ENCODE peak calls at places on chromosomes 2 and 18, in six cellular contexts. S is HCT116, Q is keratinocyte, C is endothelial cell of umbilical vein, N is tibial nerve, G is cardiac muscle cell. Y is an unnamed sample.

GRCh38 chr2:111944536-111945210 is 46.3 kb downstream of the MERTK start:
- DNase-seq in S (no peak), Q (no peak), C (no peak), N (no peak), G (no peak), Y (peak)

GRCh38 chr2:136423516-136423996 is 305.6 kb upstream of the CXCR4 start:
- DNase-seq in S (peak), Q (no peak), C (peak), N (peak), G (peak), Y (peak)

GRCh38 chr2:58702302-58702696 is 461.2 kb upstream of the FANCL start:
- DNase-seq in S (no peak), Q (peak), C (peak), N (no peak), G (no peak), Y (no peak)

GRCh38 chr2:145597011-145597410 is 1077.1 kb upstream of the ZEB2 start:
- DNase-seq in S (no peak), Q (no peak), C (no peak), N (no peak), G (no peak), Y (no peak)

GRCh38 chr18:26429535-26429934 is 118.8 kb downstream of the KCTD1 start:
- DNase-seq in S (peak), Q (no peak), C (no peak), N (peak), G (peak), Y (peak)

GRCh38 chr18:36593001-36593400 is 235.8 kb downstream of the TPGS2 start:
- DNase-seq in S (no peak), Q (no peak), C (no peak), N (no peak), G (no peak), Y (no peak)

GRCh38 chr18:78542204-78542603 is 437.4 kb upstream of the SALL3 start:
- DNase-seq in S (no peak), Q (no peak), C (no peak), N (peak), G (no peak), Y (no peak)

GRCh38 chr2:162164802-162165201 is 12.8 kb upstream of the GCG start:
- DNase-seq in S (no peak), Q (no peak), C (no peak), N (no peak), G (no peak), Y (no peak)

GRCh38 chr2:189629553-189630453 is 31.5 kb upstream of the ASNSD1 start:
- DNase-seq in S (no peak), Q (no peak), C (peak), N (no peak), G (no peak), Y (no peak)

GRCh38 chr2:164910091-164910899 is 45.0 kb downstream of the SLC38A11 start:
- DNase-seq in S (no peak), Q (no peak), C (peak), N (no peak), G (peak), Y (no peak)

GRCh38 chr2:240602266-240603050 is 15.9 kb downstream of the CAPN10 start:
- DNase-seq in S (no peak), Q (no peak), C (no peak), N (no peak), G (no peak), Y (no peak)

GRCh38 chr18:78073275-78073674 is 823.6 kb downstream of the GALR1 start:
- DNase-seq in S (no peak), Q (no peak), C (no peak), N (no peak), G (no peak), Y (no peak)

GRCh38 chr2:120575966-120576365 is 159.7 kb upstream of the GLI2 start:
- DNase-seq in S (no peak), Q (no peak), C (no peak), N (no peak), G (no peak), Y (no peak)

GRCh38 chr2:80454628-80455027 is 150.1 kb upstream of the LRRTM1 start:
- DNase-seq in S (no peak), Q (no peak), C (no peak), N (no peak), G (no peak), Y (no peak)

GRCh38 chr18:62702259-62702658 is 13.1 kb upstream of the PHLPP1 start:
- DNase-seq in S (no peak), Q (no peak), C (no peak), N (no peak), G (no peak), Y (no peak)

GRCh38 chr2:174546519-174547506 is 50.8 kb downstream of the WIPF1 start:
- DNase-seq in S (peak), Q (no peak), C (peak), N (peak), G (peak), Y (peak)

GRCh38 chr18:24398515-24398914 is 891 bp upstream of the OSBPL1A start:
- DNase-seq in S (peak), Q (no peak), C (no peak), N (no peak), G (no peak), Y (peak)

GRCh38 chr2:99706734-99707133 is 216.9 kb upstream of the REV1 start:
- DNase-seq in S (no peak), Q (no peak), C (no peak), N (no peak), G (no peak), Y (no peak)

GRCh38 chr2:24597181-24597870 is 106.3 kb downstream of the NCOA1 start:
- DNase-seq in S (no peak), Q (no peak), C (no peak), N (no peak), G (no peak), Y (no peak)

GRCh38 chr2:15719566-15720313 is 128.1 kb downstream of the DDX1 start:
- DNase-seq in S (no peak), Q (no peak), C (no peak), N (no peak), G (no peak), Y (no peak)

GRCh38 chr2:18119883-18120282 is 241.4 kb downstream of the KCNS3 start:
- DNase-seq in S (no peak), Q (no peak), C (no peak), N (no peak), G (no peak), Y (no peak)

GRCh38 chr2:24409700-24410556 is 49.6 kb upstream of the ITSN2 start:
- DNase-seq in S (peak), Q (no peak), C (peak), N (peak), G (peak), Y (peak)

GRCh38 chr18:79568543-79569205 is 110.9 kb upstream of the CTDP1 start:
- DNase-seq in S (no peak), Q (no peak), C (no peak), N (no peak), G (no peak), Y (no peak)

GRCh38 chr18:48947583-48947982 is 3.2 kb downstream of the SMAD7 start:
- DNase-seq in S (no peak), Q (no peak), C (peak), N (no peak), G (no peak), Y (peak)

GRCh38 chr2:145845207-145845894 is 1325.4 kb upstream of the ZEB2 start:
- DNase-seq in S (no peak), Q (no peak), C (no peak), N (no peak), G (no peak), Y (peak)

GRCh38 chr2:168231609-168232241 is 15.7 kb downstream of the STK39 start:
- DNase-seq in S (no peak), Q (no peak), C (no peak), N (no peak), G (no peak), Y (no peak)

GRCh38 chr2:98039085-98039756 is 43.5 kb upstream of the TMEM131 start:
- DNase-seq in S (no peak), Q (no peak), C (no peak), N (peak), G (no peak), Y (no peak)

GRCh38 chr2:158178646-158179045 is 77.0 kb downstream of the UPP2 start:
- DNase-seq in S (no peak), Q (no peak), C (no peak), N (no peak), G (no peak), Y (peak)

GRCh38 chr2:17610521-17610920 is 70.0 kb downstream of the VSNL1 start:
- DNase-seq in S (no peak), Q (no peak), C (no peak), N (no peak), G (peak), Y (no peak)

GRCh38 chr18:36675076-36675475 is 153.7 kb downstream of the TPGS2 start:
- DNase-seq in S (no peak), Q (no peak), C (no peak), N (no peak), G (no peak), Y (no peak)

GRCh38 chr2:96393989-96394761 is 58.6 kb downstream of the NCAPH start:
- DNase-seq in S (no peak), Q (no peak), C (no peak), N (no peak), G (no peak), Y (no peak)

GRCh38 chr2:227486688-227487087 is 14.7 kb downstream of the AGFG1 start:
- DNase-seq in S (no peak), Q (no peak), C (no peak), N (no peak), G (no peak), Y (no peak)

GRCh38 chr2:188892632-188893031 is 81.5 kb upstream of the COL3A1 start:
- DNase-seq in S (no peak), Q (no peak), C (no peak), N (no peak), G (no peak), Y (no peak)

GRCh38 chr2:209974566-209974965 is 27.9 kb upstream of the RPE start:
- DNase-seq in S (no peak), Q (peak), C (no peak), N (no peak), G (no peak), Y (no peak)

GRCh38 chr2:67255933-67256615 is 141.1 kb upstream of the ETAA1 start:
- DNase-seq in S (no peak), Q (no peak), C (peak), N (no peak), G (no peak), Y (no peak)

GRCh38 chr2:66966631-66967030 is 430.5 kb upstream of the ETAA1 start:
- DNase-seq in S (no peak), Q (no peak), C (no peak), N (no peak), G (no peak), Y (no peak)

GRCh38 chr18:33128581-33128980 is 311.9 kb downstream of the CCDC178 start:
- DNase-seq in S (no peak), Q (no peak), C (peak), N (no peak), G (no peak), Y (no peak)

GRCh38 chr2:12278217-12278755 is 438.4 kb upstream of the TRIB2 start:
- DNase-seq in S (no peak), Q (no peak), C (no peak), N (no peak), G (no peak), Y (no peak)

GRCh38 chr2:46963961-46964673 is 48.5 kb upstream of the MCFD2 start:
- DNase-seq in S (no peak), Q (no peak), C (no peak), N (no peak), G (no peak), Y (no peak)

GRCh38 chr2:46958431-46959017 is 42.9 kb upstream of the MCFD2 start:
- DNase-seq in S (no peak), Q (no peak), C (no peak), N (no peak), G (no peak), Y (no peak)

GRCh38 chr2:46963210-46963609 is 47.6 kb upstream of the MCFD2 start:
- DNase-seq in S (no peak), Q (no peak), C (no peak), N (no peak), G (no peak), Y (no peak)

GRCh38 chr2:46962751-46963150 is 47.1 kb upstream of the MCFD2 start:
- DNase-seq in S (no peak), Q (no peak), C (no peak), N (no peak), G (no peak), Y (no peak)

GRCh38 chr2:46960618-46961017 is 45.0 kb upstream of the MCFD2 start:
- DNase-seq in S (no peak), Q (no peak), C (no peak), N (no peak), G (no peak), Y (no peak)
- TF ChIP-seq CTCF in S (no peak), Q (no peak), C (no peak), N (no peak), G (no peak), Y (no peak)

GRCh38 chr18:60075477-60075876 is 175.7 kb downstream of the PMAIP1 start:
- DNase-seq in S (no peak), Q (no peak), C (no peak), N (no peak), G (no peak), Y (no peak)
- TF ChIP-seq CTCF in S (peak), Q (no peak), C (no peak), N (no peak), G (no peak), Y (no peak)

GRCh38 chr2:241901500-241902351 is 32.2 kb downstream of the RTP5 start:
- DNase-seq in S (no peak), Q (no peak), C (no peak), N (no peak), G (peak), Y (no peak)
- TF ChIP-seq CTCF in S (no peak), Q (no peak), C (no peak), N (no peak), G (no peak), Y (no peak)

GRCh38 chr18:76306685-76307292 is 188.3 kb downstream of the ZNF516 start:
- DNase-seq in S (peak), Q (no peak), C (no peak), N (no peak), G (no peak), Y (no peak)
- TF ChIP-seq CTCF in S (peak), Q (no peak), C (no peak), N (no peak), G (no peak), Y (peak)

GRCh38 chr2:234175649-234176048 is 125.1 kb downstream of the SPP2 start:
- DNase-seq in S (no peak), Q (no peak), C (no peak), N (no peak), G (no peak), Y (no peak)

GRCh38 chr2:234179031-234179363 is 128.5 kb downstream of the SPP2 start:
- DNase-seq in S (no peak), Q (no peak), C (no peak), N (no peak), G (no peak), Y (no peak)

GRCh38 chr2:234181128-234181527 is 130.6 kb downstream of the SPP2 start:
- DNase-seq in S (no peak), Q (no peak), C (no peak), N (no peak), G (no peak), Y (no peak)

DNA sequence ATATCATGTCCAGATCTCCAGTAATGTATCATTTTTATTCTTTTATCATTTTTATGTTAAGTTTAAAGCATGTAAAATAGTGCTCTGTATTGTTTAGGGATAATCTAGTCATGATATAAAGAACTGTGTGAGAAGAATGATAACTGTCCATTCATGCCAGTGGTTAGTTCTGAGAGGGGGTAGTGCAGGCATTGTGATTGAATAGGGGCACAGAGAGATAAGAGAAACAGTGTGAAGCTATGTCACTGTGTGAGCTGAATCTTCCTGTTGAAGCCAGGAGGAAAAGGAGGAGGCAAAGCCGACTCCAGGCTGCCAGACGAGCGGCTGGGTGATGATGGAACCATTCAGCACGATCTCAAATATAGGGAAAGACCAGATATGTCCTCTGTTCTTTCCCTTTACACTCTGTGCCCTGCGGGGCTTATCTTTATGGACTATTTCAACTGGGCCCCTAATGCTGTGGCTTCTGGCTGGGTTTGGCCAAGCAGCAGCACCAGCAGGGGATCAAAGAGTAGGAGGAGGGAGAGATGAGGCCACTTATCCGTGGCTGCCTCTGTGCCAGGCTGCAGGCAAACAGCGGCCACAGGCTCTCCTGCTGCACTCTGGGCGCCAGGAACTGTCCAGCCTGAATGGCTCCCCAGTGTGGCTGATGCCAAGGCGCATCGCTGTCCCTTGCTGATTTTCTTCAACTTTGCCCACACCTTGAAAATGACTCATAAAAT is 128.0 kb downstream of the SPP2 start:
- DNase-seq in S (no peak), Q (no peak), C (peak), N (no peak), G (peak), Y (no peak)
- TF ChIP-seq CTCF in S (no peak), Q (no peak), C (no peak), N (no peak), G (no peak), Y (no peak)